ENCODE peak calls at places on chromosomes 11 and 22, in four cellular contexts. W is GM23248, B is LHCN-M2, I is upper lobe of left lung. N is an unnamed sample.
A peak's percentile ranks its signal among the peaks of the same experiment; 100 is the strongest.

GRCh38 chr11:45603930-45604682 is 61.3 kb downstream of the CHST1 start:
- DNase-seq in W (no peak), B (no peak), I (no peak), N (no peak)

GRCh38 chr22:43449205-43449830 is 37.5 kb downstream of the MPPED1 start:
- DNase-seq in W (no peak), B (no peak), I (no peak), N (peak; percentile 67)

GRCh38 chr11:33552756-33553155 is 147.9 kb downstream of the C11orf91 start:
- DNase-seq in W (no peak), B (no peak), I (no peak), N (no peak)

GRCh38 chr11:1231396-1232327 is 8.8 kb downstream of the MUC5B start:
- DNase-seq in W (no peak), B (no peak), I (no peak), N (peak; percentile 94)

GRCh38 chr11:35786918-35787557 is 124.5 kb downstream of the TRIM44 start:
- DNase-seq in W (peak; percentile 70), B (no peak), I (no peak), N (no peak)

GRCh38 chr11:5507177-5507576 is 2.6 kb downstream of the UBQLN3 start:
- DNase-seq in W (no peak), B (no peak), I (no peak), N (no peak)

GRCh38 chr11:15969701-15970329 is 386.5 kb downstream of the SOX6 start:
- DNase-seq in W (peak; percentile 84), B (peak; percentile 80), I (no peak), N (no peak)

GRCh38 chr11:117701781-117702180 is 95.2 kb downstream of the DSCAML1 start:
- DNase-seq in W (no peak), B (no peak), I (no peak), N (no peak)

GRCh38 chr11:117189941-117190544 is 9.1 kb upstream of the TAGLN start:
- DNase-seq in W (no peak), B (no peak), I (peak; percentile 15), N (peak; percentile 55)

GRCh38 chr11:64069401-64070300 is 33.9 kb downstream of the FLRT1 start:
- DNase-seq in W (no peak), B (no peak), I (no peak), N (no peak)

GRCh38 chr11:65055538-65055937 is 2.8 kb downstream of the NAALADL1 start:
- DNase-seq in W (no peak), B (no peak), I (no peak), N (no peak)

GRCh38 chr11:16920559-16920958 is 93.7 kb downstream of the PLEKHA7 start:
- DNase-seq in W (no peak), B (no peak), I (no peak), N (no peak)

GRCh38 chr11:122791836-122792235 is 46.5 kb upstream of the CRTAM start:
- DNase-seq in W (peak; percentile 86), B (peak; percentile 44), I (no peak), N (no peak)

GRCh38 chr11:130653838-130654601 is 205.6 kb downstream of the ADAMTS15 start:
- DNase-seq in W (peak; percentile 72), B (no peak), I (peak; percentile 86), N (no peak)

GRCh38 chr11:126942146-126942545 is 58.4 kb downstream of the KIRREL3 start:
- DNase-seq in W (no peak), B (no peak), I (no peak), N (no peak)

GRCh38 chr11:70397336-70397982 is 870 bp upstream of the CTTN start:
- DNase-seq in W (no peak), B (no peak), I (no peak), N (no peak)

GRCh38 chr22:29617922-29618629 is 14.6 kb downstream of the NF2 start:
- DNase-seq in W (peak; percentile 62), B (no peak), I (no peak), N (no peak)

GRCh38 chr22:43848366-43849171 is 13.7 kb downstream of the SULT4A1 start:
- DNase-seq in W (peak; percentile 53), B (no peak), I (peak; percentile 5), N (peak; percentile 68)

GRCh38 chr22:37749831-37750595 is 53.2 kb downstream of the TRIOBP start:
- DNase-seq in W (peak; percentile 86), B (peak; percentile 55), I (peak; percentile 46), N (no peak)

N was measured in chondrocyte.